ENCODE peak calls at places on chromosomes 3 and 15, in seven cellular contexts. I is Calu3, N is GM06990, S is progenitor cell of endocrine pancreas, C is cardiac muscle cell, B is A549, P is neural progenitor cell. T is an unnamed sample.

GRCh38 chr3:116140100-116140689 is 305.1 kb downstream of the LSAMP start:
- DNase-seq in S (no peak), I (no peak), N (no peak), P (peak; percentile 26), C (peak; percentile 63), B (peak; percentile 10), T (no peak)

GRCh38 chr3:126056681-126057546 is 27.0 kb downstream of the SLC41A3 start:
- DNase-seq in B (peak; percentile 11), C (no peak), I (peak; percentile 62), S (no peak), P (no peak), N (no peak), T (no peak)

GRCh38 chr15:62869116-62869515 is 173.4 kb upstream of the TPM1 start:
- DNase-seq in N (no peak), C (no peak), S (no peak), B (no peak), P (no peak), I (no peak), T (no peak)

GRCh38 chr3:188526057-188526456 is 372.1 kb downstream of the LPP start:
- DNase-seq in C (peak; percentile 47), I (peak; percentile 12), P (no peak), B (peak; percentile 21), S (no peak), N (no peak), T (no peak)

GRCh38 chr3:189937302-189938255 is 183.1 kb downstream of the P3H2 start:
- DNase-seq in B (peak; percentile 88), N (no peak), P (no peak), S (no peak), I (peak; percentile 84), C (peak; percentile 71), T (no peak)

GRCh38 chr3:148902173-148902791 is 37.2 kb downstream of the CPA3 start:
- DNase-seq in S (no peak), P (no peak), I (no peak), N (no peak), B (no peak), C (peak; percentile 59), T (no peak)

GRCh38 chr15:53882311-53882710 is 95.9 kb upstream of the UNC13C start:
- DNase-seq in B (no peak), S (no peak), P (no peak), I (no peak), C (no peak), N (no peak), T (no peak)

GRCh38 chr15:38541046-38541445 is 23.6 kb downstream of the RASGRP1 start:
- DNase-seq in B (no peak), P (no peak), C (no peak), N (no peak), I (no peak), S (no peak), T (no peak)

GRCh38 chr3:101195951-101196713 is 124.2 kb downstream of the IMPG2 start:
- DNase-seq in I (peak; percentile 35), N (no peak), B (peak; percentile 66), C (peak; percentile 76), S (no peak), P (peak; percentile 74), T (peak; percentile 11)

GRCh38 chr15:71083349-71083748 is 31.9 kb upstream of the THSD4 start:
- DNase-seq in N (no peak), S (no peak), P (no peak), I (no peak), B (no peak), C (peak; percentile 65), T (no peak)

GRCh38 chr3:42292009-42292408 is 26.0 kb upstream of the CCK start:
- DNase-seq in S (no peak), I (no peak), B (no peak), C (no peak), P (no peak), N (no peak), T (no peak)

GRCh38 chr3:40615916-40616315 is 91.2 kb downstream of the ZNF621 start:
- DNase-seq in P (peak; percentile 26), C (no peak), N (no peak), I (no peak), S (no peak), B (no peak), T (no peak)

GRCh38 chr3:107409365-107409764 is 32.1 kb downstream of the CCDC54 start:
- DNase-seq in B (no peak), N (no peak), I (no peak), S (no peak), P (no peak), C (no peak), T (no peak)

GRCh38 chr3:10242182-10243065 is 5.8 kb upstream of the TATDN2 start:
- DNase-seq in S (no peak), N (no peak), I (no peak), B (no peak), C (peak; percentile 82), P (no peak), T (peak; percentile 47)

GRCh38 chr15:44715142-44715796 is 4.0 kb downstream of the B2M start:
- DNase-seq in B (no peak), I (no peak), P (peak; percentile 11), N (no peak), S (no peak), C (no peak), T (no peak)

GRCh38 chr15:44711356-44712107 is at the start of gene B2M:
- DNase-seq in C (peak; percentile 97), I (peak; percentile 87), P (peak; percentile 97), B (peak; percentile 92), N (peak; percentile 95), S (peak; percentile 94), T (peak; percentile 90)

GRCh38 chr15:44711089-44711355 is at the start of gene PATL2:
- DNase-seq in B (no peak), P (no peak), C (no peak), N (no peak), S (no peak), I (no peak), T (no peak)

GRCh38 chr15:44712108-44713005 is 1.0 kb downstream of the B2M start:
- DNase-seq in N (peak; percentile 64), C (peak; percentile 92), P (no peak), B (peak; percentile 71), I (peak; percentile 62), S (no peak), T (peak; percentile 28)

GRCh38 chr15:44713006-44713966 is 2.0 kb downstream of the B2M start:
- DNase-seq in B (peak; percentile 60), P (no peak), N (no peak), C (peak; percentile 47), S (no peak), I (no peak), T (no peak)
- TF ChIP-seq CTCF in B (peak; percentile 42), P (peak; percentile 38), N (peak; percentile 19), C (peak; percentile 37), S (no peak), I (no peak), T (peak; percentile 25)

DNA sequence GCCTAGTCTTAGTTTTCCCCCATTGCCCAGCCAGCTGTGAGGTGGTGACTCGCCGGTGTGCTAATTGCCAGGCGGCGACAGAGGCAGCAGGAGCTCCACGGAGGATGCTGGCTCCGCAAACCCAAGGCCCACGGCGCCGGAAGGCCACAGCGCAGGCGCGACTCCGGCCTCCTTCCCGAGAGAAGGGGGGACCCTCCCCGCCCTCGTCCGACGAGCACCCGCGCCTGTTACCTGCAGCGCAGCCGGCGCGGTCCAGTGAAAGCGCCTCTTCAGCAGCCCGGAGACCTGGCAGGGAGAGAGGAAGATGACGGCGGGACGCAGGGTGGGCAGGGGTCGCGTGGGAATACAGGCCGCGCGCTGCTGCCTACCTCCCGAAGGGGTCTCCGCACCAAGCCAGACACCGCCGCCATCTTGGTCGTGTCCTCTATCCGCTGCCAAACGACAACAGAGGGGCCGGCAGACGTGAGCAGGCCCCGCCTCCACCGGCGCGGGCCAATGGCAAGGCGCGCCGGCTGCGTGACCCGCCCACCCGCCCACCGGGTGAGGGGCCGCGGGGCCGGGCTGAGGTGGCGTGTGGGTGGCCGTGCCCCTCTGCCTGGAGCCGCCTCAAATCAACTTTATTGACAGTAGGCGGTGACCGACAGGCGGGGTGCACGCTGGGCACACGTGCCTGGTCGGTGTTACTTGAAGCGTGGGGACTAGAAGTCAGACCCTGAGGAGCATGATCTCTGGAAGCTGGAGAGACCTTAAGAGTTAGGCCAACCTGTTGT is at the start of gene PDHB:
- DNase-seq in B (peak; percentile 84), C (peak; percentile 92), S (peak; percentile 80), N (peak; percentile 94), I (peak; percentile 87), P (peak; percentile 97), T (peak; percentile 96)
- TF ChIP-seq CTCF in B (no peak), C (no peak), S (no peak), N (no peak), I (no peak), P (no peak), T (peak; percentile 9)

GRCh38 chr3:9078561-9079240 is 115.4 kb upstream of the RAD18 start:
- DNase-seq in I (no peak), C (no peak), S (no peak), N (no peak), B (peak; percentile 9), P (peak; percentile 57), T (no peak)
- TF ChIP-seq CTCF in I (no peak), C (no peak), S (peak; percentile 57), N (peak; percentile 44), B (no peak), P (peak; percentile 30), T (peak; percentile 19)

DNA sequence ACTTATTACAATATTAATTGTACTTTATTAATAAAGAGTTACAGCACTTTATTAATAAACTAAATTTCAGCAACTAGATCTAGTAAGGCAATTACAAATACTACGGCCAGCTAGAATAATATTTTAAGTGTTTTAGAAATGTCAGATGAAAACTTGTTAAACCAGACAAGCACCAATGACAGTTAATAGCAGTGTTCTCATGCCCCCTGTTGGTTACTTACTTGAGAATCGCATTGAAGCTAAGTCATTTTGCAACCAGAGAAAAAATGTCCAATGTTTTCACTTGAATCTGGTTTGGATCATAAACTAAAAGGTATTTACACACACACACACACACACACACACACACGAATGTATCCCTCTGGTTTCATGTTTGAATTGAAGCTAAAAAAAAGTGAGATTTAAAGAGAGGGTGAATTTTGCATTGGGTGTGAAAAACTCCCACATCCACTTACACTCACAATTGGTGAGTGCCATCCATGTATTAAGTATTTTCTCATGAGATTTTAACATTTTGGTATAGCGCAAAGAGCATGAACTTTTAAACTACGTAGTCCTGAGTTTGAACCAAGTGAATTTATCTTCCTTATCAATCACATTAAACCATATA is 347.7 kb downstream of the ZBBX start:
- DNase-seq in N (no peak), C (peak; percentile 55), B (peak; percentile 55), S (no peak), P (peak; percentile 76), I (peak; percentile 56), T (no peak)
- TF ChIP-seq CTCF in N (no peak), C (peak; percentile 39), B (peak; percentile 36), S (peak; percentile 74), P (peak; percentile 71), I (peak; percentile 57), T (peak; percentile 39)

GRCh38 chr15:91298101-91298500 is 198.0 kb downstream of the SV2B start:
- DNase-seq in P (no peak), I (no peak), B (no peak), C (no peak), N (no peak), S (no peak), T (no peak)
- TF ChIP-seq CTCF in P (no peak), I (no peak), B (no peak), C (no peak), N (no peak), S (no peak), T (no peak)

DNA sequence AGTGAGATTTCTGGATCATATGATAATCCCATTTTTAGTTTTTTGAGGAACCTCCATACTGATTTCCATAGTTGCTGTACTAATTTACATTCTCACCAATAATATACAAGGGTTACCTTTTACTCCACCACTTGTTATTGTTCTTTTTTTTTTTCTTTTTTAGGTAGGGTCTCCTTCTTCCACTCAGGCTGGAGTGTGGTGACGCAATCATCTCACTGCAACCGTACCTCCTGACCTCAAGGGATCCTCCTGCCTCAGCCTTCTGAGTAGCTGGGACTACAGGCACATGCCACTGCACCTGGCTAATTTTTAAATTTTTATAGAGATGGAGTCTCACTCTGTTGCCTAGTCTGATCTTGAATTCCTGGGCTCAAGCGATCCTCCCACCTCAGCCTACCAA is 24.4 kb upstream of the CNOT10 start:
- DNase-seq in C (no peak), I (no peak), P (no peak), S (no peak), B (no peak), N (no peak), T (no peak)
- TF ChIP-seq CTCF in C (no peak), I (no peak), P (no peak), S (no peak), B (no peak), N (no peak), T (no peak)